ENCODE peak calls at places on chromosomes 6 and 20, in ten cellular contexts. One of them, this sample, is unnamed.

GRCh38 chr6:34459899-34460593 is 5.8 kb upstream of the PACSIN1 start:
- DNase-seq in CD4-positive, alpha-beta T cell: peak
- DNase-seq in effector CD4-positive, alpha-beta T cell: peak
- DNase-seq in activated CD4-positive, alpha-beta T cell treated with anti-CD3 and anti-CD28 coated beads, Interleukin-2, amount 50 U/mL, for 48 hours: peak
- DNase-seq in progenitor cell of endocrine pancreas: no peak
- DNase-seq in cardiac fibroblast: peak
- DNase-seq in fibroblast of the conjunctiva: peak
- DNase-seq in stimulated activated CD8-positive, alpha-beta memory T cell treated with anti-CD3 and anti-CD28 coated beads, Interleukin-4, amount 100 ng/mL, for 1 hour: peak
- DNase-seq in choroid plexus epithelial cell: peak
- DNase-seq in mesothelial cell of epicardium: no peak
- DNase-seq in this sample: peak

GRCh38 chr6:143536461-143536865 is 24.9 kb upstream of the FUCA2 start:
- DNase-seq in CD4-positive, alpha-beta T cell: peak
- DNase-seq in effector CD4-positive, alpha-beta T cell: peak
- DNase-seq in activated CD4-positive, alpha-beta T cell treated with anti-CD3 and anti-CD28 coated beads, Interleukin-2, amount 50 U/mL, for 48 hours: peak
- DNase-seq in progenitor cell of endocrine pancreas: peak
- DNase-seq in cardiac fibroblast: peak
- DNase-seq in fibroblast of the conjunctiva: no peak
- DNase-seq in stimulated activated CD8-positive, alpha-beta memory T cell treated with anti-CD3 and anti-CD28 coated beads, Interleukin-4, amount 100 ng/mL, for 1 hour: no peak
- DNase-seq in choroid plexus epithelial cell: peak
- DNase-seq in mesothelial cell of epicardium: no peak
- DNase-seq in this sample: peak

GRCh38 chr20:24960302-24960801 is 11.3 kb downstream of the CST7 start:
- DNase-seq in CD4-positive, alpha-beta T cell: no peak
- DNase-seq in effector CD4-positive, alpha-beta T cell: no peak
- DNase-seq in activated CD4-positive, alpha-beta T cell treated with anti-CD3 and anti-CD28 coated beads, Interleukin-2, amount 50 U/mL, for 48 hours: no peak
- DNase-seq in progenitor cell of endocrine pancreas: no peak
- DNase-seq in cardiac fibroblast: no peak
- DNase-seq in fibroblast of the conjunctiva: no peak
- DNase-seq in stimulated activated CD8-positive, alpha-beta memory T cell treated with anti-CD3 and anti-CD28 coated beads, Interleukin-4, amount 100 ng/mL, for 1 hour: no peak
- DNase-seq in choroid plexus epithelial cell: no peak
- DNase-seq in mesothelial cell of epicardium: no peak
- DNase-seq in this sample: no peak

GRCh38 chr20:32961956-32962517 is 42.2 kb downstream of the SUN5 start:
- DNase-seq in CD4-positive, alpha-beta T cell: no peak
- DNase-seq in effector CD4-positive, alpha-beta T cell: no peak
- DNase-seq in activated CD4-positive, alpha-beta T cell treated with anti-CD3 and anti-CD28 coated beads, Interleukin-2, amount 50 U/mL, for 48 hours: no peak
- DNase-seq in progenitor cell of endocrine pancreas: no peak
- DNase-seq in cardiac fibroblast: no peak
- DNase-seq in fibroblast of the conjunctiva: no peak
- DNase-seq in stimulated activated CD8-positive, alpha-beta memory T cell treated with anti-CD3 and anti-CD28 coated beads, Interleukin-4, amount 100 ng/mL, for 1 hour: no peak
- DNase-seq in choroid plexus epithelial cell: no peak
- DNase-seq in mesothelial cell of epicardium: no peak
- DNase-seq in this sample: no peak

GRCh38 chr6:135393289-135393688 is 104.3 kb downstream of the AHI1 start:
- DNase-seq in CD4-positive, alpha-beta T cell: no peak
- DNase-seq in effector CD4-positive, alpha-beta T cell: no peak
- DNase-seq in activated CD4-positive, alpha-beta T cell treated with anti-CD3 and anti-CD28 coated beads, Interleukin-2, amount 50 U/mL, for 48 hours: no peak
- DNase-seq in progenitor cell of endocrine pancreas: no peak
- DNase-seq in cardiac fibroblast: peak
- DNase-seq in fibroblast of the conjunctiva: no peak
- DNase-seq in stimulated activated CD8-positive, alpha-beta memory T cell treated with anti-CD3 and anti-CD28 coated beads, Interleukin-4, amount 100 ng/mL, for 1 hour: no peak
- DNase-seq in choroid plexus epithelial cell: no peak
- DNase-seq in mesothelial cell of epicardium: no peak
- DNase-seq in this sample: no peak

GRCh38 chr6:18081669-18082037 is 40.8 kb downstream of the NHLRC1 start:
- DNase-seq in CD4-positive, alpha-beta T cell: no peak
- DNase-seq in effector CD4-positive, alpha-beta T cell: no peak
- DNase-seq in activated CD4-positive, alpha-beta T cell treated with anti-CD3 and anti-CD28 coated beads, Interleukin-2, amount 50 U/mL, for 48 hours: no peak
- DNase-seq in progenitor cell of endocrine pancreas: no peak
- DNase-seq in cardiac fibroblast: no peak
- DNase-seq in fibroblast of the conjunctiva: no peak
- DNase-seq in stimulated activated CD8-positive, alpha-beta memory T cell treated with anti-CD3 and anti-CD28 coated beads, Interleukin-4, amount 100 ng/mL, for 1 hour: no peak
- DNase-seq in choroid plexus epithelial cell: no peak
- DNase-seq in mesothelial cell of epicardium: no peak
- DNase-seq in this sample: no peak

GRCh38 chr6:7085911-7086310 is 21.9 kb upstream of the RREB1 start:
- DNase-seq in CD4-positive, alpha-beta T cell: peak
- DNase-seq in effector CD4-positive, alpha-beta T cell: no peak
- DNase-seq in activated CD4-positive, alpha-beta T cell treated with anti-CD3 and anti-CD28 coated beads, Interleukin-2, amount 50 U/mL, for 48 hours: no peak
- DNase-seq in progenitor cell of endocrine pancreas: no peak
- DNase-seq in cardiac fibroblast: peak
- DNase-seq in fibroblast of the conjunctiva: no peak
- DNase-seq in stimulated activated CD8-positive, alpha-beta memory T cell treated with anti-CD3 and anti-CD28 coated beads, Interleukin-4, amount 100 ng/mL, for 1 hour: no peak
- DNase-seq in choroid plexus epithelial cell: no peak
- DNase-seq in mesothelial cell of epicardium: peak
- DNase-seq in this sample: peak

GRCh38 chr20:1383621-1384404 is 9.0 kb downstream of the FKBP1A start:
- DNase-seq in CD4-positive, alpha-beta T cell: no peak
- DNase-seq in effector CD4-positive, alpha-beta T cell: no peak
- DNase-seq in activated CD4-positive, alpha-beta T cell treated with anti-CD3 and anti-CD28 coated beads, Interleukin-2, amount 50 U/mL, for 48 hours: no peak
- DNase-seq in progenitor cell of endocrine pancreas: no peak
- DNase-seq in cardiac fibroblast: no peak
- DNase-seq in fibroblast of the conjunctiva: no peak
- DNase-seq in stimulated activated CD8-positive, alpha-beta memory T cell treated with anti-CD3 and anti-CD28 coated beads, Interleukin-4, amount 100 ng/mL, for 1 hour: no peak
- DNase-seq in choroid plexus epithelial cell: no peak
- DNase-seq in mesothelial cell of epicardium: no peak
- DNase-seq in this sample: no peak

GRCh38 chr6:34671801-34672656 is 24.5 kb downstream of the ILRUN start:
- DNase-seq in CD4-positive, alpha-beta T cell: peak
- DNase-seq in effector CD4-positive, alpha-beta T cell: peak
- DNase-seq in activated CD4-positive, alpha-beta T cell treated with anti-CD3 and anti-CD28 coated beads, Interleukin-2, amount 50 U/mL, for 48 hours: peak
- DNase-seq in progenitor cell of endocrine pancreas: no peak
- DNase-seq in cardiac fibroblast: peak
- DNase-seq in fibroblast of the conjunctiva: peak
- DNase-seq in stimulated activated CD8-positive, alpha-beta memory T cell treated with anti-CD3 and anti-CD28 coated beads, Interleukin-4, amount 100 ng/mL, for 1 hour: peak
- DNase-seq in choroid plexus epithelial cell: peak
- DNase-seq in mesothelial cell of epicardium: no peak
- DNase-seq in this sample: peak

GRCh38 chr20:62777528-62777830 is 18.8 kb upstream of the MRGBP start:
- DNase-seq in CD4-positive, alpha-beta T cell: no peak
- DNase-seq in effector CD4-positive, alpha-beta T cell: no peak
- DNase-seq in activated CD4-positive, alpha-beta T cell treated with anti-CD3 and anti-CD28 coated beads, Interleukin-2, amount 50 U/mL, for 48 hours: no peak
- DNase-seq in progenitor cell of endocrine pancreas: no peak
- DNase-seq in cardiac fibroblast: no peak
- DNase-seq in fibroblast of the conjunctiva: no peak
- DNase-seq in stimulated activated CD8-positive, alpha-beta memory T cell treated with anti-CD3 and anti-CD28 coated beads, Interleukin-4, amount 100 ng/mL, for 1 hour: no peak
- DNase-seq in choroid plexus epithelial cell: no peak
- DNase-seq in mesothelial cell of epicardium: no peak
- DNase-seq in this sample: no peak

GRCh38 chr6:30515106-30515505 is 25.8 kb downstream of the HLA-E start:
- DNase-seq in CD4-positive, alpha-beta T cell: no peak
- DNase-seq in effector CD4-positive, alpha-beta T cell: no peak
- DNase-seq in activated CD4-positive, alpha-beta T cell treated with anti-CD3 and anti-CD28 coated beads, Interleukin-2, amount 50 U/mL, for 48 hours: no peak
- DNase-seq in progenitor cell of endocrine pancreas: no peak
- DNase-seq in cardiac fibroblast: no peak
- DNase-seq in fibroblast of the conjunctiva: no peak
- DNase-seq in stimulated activated CD8-positive, alpha-beta memory T cell treated with anti-CD3 and anti-CD28 coated beads, Interleukin-4, amount 100 ng/mL, for 1 hour: no peak
- DNase-seq in choroid plexus epithelial cell: no peak
- DNase-seq in mesothelial cell of epicardium: no peak
- DNase-seq in this sample: no peak

GRCh38 chr6:81214414-81215091 is 537.9 kb downstream of the TENT5A start:
- DNase-seq in CD4-positive, alpha-beta T cell: no peak
- DNase-seq in effector CD4-positive, alpha-beta T cell: no peak
- DNase-seq in activated CD4-positive, alpha-beta T cell treated with anti-CD3 and anti-CD28 coated beads, Interleukin-2, amount 50 U/mL, for 48 hours: no peak
- DNase-seq in progenitor cell of endocrine pancreas: no peak
- DNase-seq in cardiac fibroblast: no peak
- DNase-seq in fibroblast of the conjunctiva: no peak
- DNase-seq in stimulated activated CD8-positive, alpha-beta memory T cell treated with anti-CD3 and anti-CD28 coated beads, Interleukin-4, amount 100 ng/mL, for 1 hour: no peak
- DNase-seq in choroid plexus epithelial cell: no peak
- DNase-seq in mesothelial cell of epicardium: no peak
- DNase-seq in this sample: no peak

GRCh38 chr6:125346143-125346925 is 44.6 kb upstream of the HDDC2 start:
- DNase-seq in CD4-positive, alpha-beta T cell: no peak
- DNase-seq in effector CD4-positive, alpha-beta T cell: no peak
- DNase-seq in activated CD4-positive, alpha-beta T cell treated with anti-CD3 and anti-CD28 coated beads, Interleukin-2, amount 50 U/mL, for 48 hours: no peak
- DNase-seq in progenitor cell of endocrine pancreas: no peak
- DNase-seq in cardiac fibroblast: no peak
- DNase-seq in fibroblast of the conjunctiva: no peak
- DNase-seq in stimulated activated CD8-positive, alpha-beta memory T cell treated with anti-CD3 and anti-CD28 coated beads, Interleukin-4, amount 100 ng/mL, for 1 hour: no peak
- DNase-seq in choroid plexus epithelial cell: peak
- DNase-seq in mesothelial cell of epicardium: no peak
- DNase-seq in this sample: no peak

GRCh38 chr6:107115695-107116327 is 496 bp upstream of the BEND3 start:
- DNase-seq in CD4-positive, alpha-beta T cell: no peak
- DNase-seq in effector CD4-positive, alpha-beta T cell: no peak
- DNase-seq in activated CD4-positive, alpha-beta T cell treated with anti-CD3 and anti-CD28 coated beads, Interleukin-2, amount 50 U/mL, for 48 hours: peak
- DNase-seq in progenitor cell of endocrine pancreas: peak
- DNase-seq in cardiac fibroblast: peak
- DNase-seq in fibroblast of the conjunctiva: no peak
- DNase-seq in stimulated activated CD8-positive, alpha-beta memory T cell treated with anti-CD3 and anti-CD28 coated beads, Interleukin-4, amount 100 ng/mL, for 1 hour: no peak
- DNase-seq in choroid plexus epithelial cell: peak
- DNase-seq in mesothelial cell of epicardium: peak
- DNase-seq in this sample: no peak

GRCh38 chr6:12419626-12420272 is 129.6 kb downstream of the EDN1 start:
- DNase-seq in CD4-positive, alpha-beta T cell: no peak
- DNase-seq in effector CD4-positive, alpha-beta T cell: no peak
- DNase-seq in activated CD4-positive, alpha-beta T cell treated with anti-CD3 and anti-CD28 coated beads, Interleukin-2, amount 50 U/mL, for 48 hours: no peak
- DNase-seq in progenitor cell of endocrine pancreas: no peak
- DNase-seq in cardiac fibroblast: no peak
- DNase-seq in fibroblast of the conjunctiva: no peak
- DNase-seq in stimulated activated CD8-positive, alpha-beta memory T cell treated with anti-CD3 and anti-CD28 coated beads, Interleukin-4, amount 100 ng/mL, for 1 hour: no peak
- DNase-seq in choroid plexus epithelial cell: no peak
- DNase-seq in mesothelial cell of epicardium: no peak
- DNase-seq in this sample: no peak

GRCh38 chr6:138588805-138589434 is 89.6 kb upstream of the NHSL1 start:
- DNase-seq in CD4-positive, alpha-beta T cell: peak
- DNase-seq in effector CD4-positive, alpha-beta T cell: peak
- DNase-seq in activated CD4-positive, alpha-beta T cell treated with anti-CD3 and anti-CD28 coated beads, Interleukin-2, amount 50 U/mL, for 48 hours: peak
- DNase-seq in progenitor cell of endocrine pancreas: peak
- DNase-seq in cardiac fibroblast: peak
- DNase-seq in fibroblast of the conjunctiva: peak
- DNase-seq in stimulated activated CD8-positive, alpha-beta memory T cell treated with anti-CD3 and anti-CD28 coated beads, Interleukin-4, amount 100 ng/mL, for 1 hour: peak
- DNase-seq in choroid plexus epithelial cell: peak
- DNase-seq in mesothelial cell of epicardium: no peak
- DNase-seq in this sample: peak

GRCh38 chr6:27617700-27618689 is 145.1 kb upstream of the ZNF184 start:
- DNase-seq in CD4-positive, alpha-beta T cell: no peak
- DNase-seq in effector CD4-positive, alpha-beta T cell: no peak
- DNase-seq in activated CD4-positive, alpha-beta T cell treated with anti-CD3 and anti-CD28 coated beads, Interleukin-2, amount 50 U/mL, for 48 hours: no peak
- DNase-seq in progenitor cell of endocrine pancreas: no peak
- DNase-seq in cardiac fibroblast: peak
- DNase-seq in fibroblast of the conjunctiva: no peak
- DNase-seq in stimulated activated CD8-positive, alpha-beta memory T cell treated with anti-CD3 and anti-CD28 coated beads, Interleukin-4, amount 100 ng/mL, for 1 hour: no peak
- DNase-seq in choroid plexus epithelial cell: peak
- DNase-seq in mesothelial cell of epicardium: no peak
- DNase-seq in this sample: peak

GRCh38 chr6:134145786-134146185 is 93.4 kb upstream of the SLC2A12 start:
- DNase-seq in CD4-positive, alpha-beta T cell: no peak
- DNase-seq in effector CD4-positive, alpha-beta T cell: no peak
- DNase-seq in activated CD4-positive, alpha-beta T cell treated with anti-CD3 and anti-CD28 coated beads, Interleukin-2, amount 50 U/mL, for 48 hours: no peak
- DNase-seq in progenitor cell of endocrine pancreas: no peak
- DNase-seq in cardiac fibroblast: peak
- DNase-seq in fibroblast of the conjunctiva: no peak
- DNase-seq in stimulated activated CD8-positive, alpha-beta memory T cell treated with anti-CD3 and anti-CD28 coated beads, Interleukin-4, amount 100 ng/mL, for 1 hour: no peak
- DNase-seq in choroid plexus epithelial cell: peak
- DNase-seq in mesothelial cell of epicardium: no peak
- DNase-seq in this sample: peak

GRCh38 chr20:8254911-8255582 is 123.0 kb downstream of the PLCB1 start:
- DNase-seq in CD4-positive, alpha-beta T cell: no peak
- DNase-seq in effector CD4-positive, alpha-beta T cell: no peak
- DNase-seq in activated CD4-positive, alpha-beta T cell treated with anti-CD3 and anti-CD28 coated beads, Interleukin-2, amount 50 U/mL, for 48 hours: no peak
- DNase-seq in progenitor cell of endocrine pancreas: no peak
- DNase-seq in cardiac fibroblast: no peak
- DNase-seq in fibroblast of the conjunctiva: peak
- DNase-seq in stimulated activated CD8-positive, alpha-beta memory T cell treated with anti-CD3 and anti-CD28 coated beads, Interleukin-4, amount 100 ng/mL, for 1 hour: no peak
- DNase-seq in choroid plexus epithelial cell: peak
- DNase-seq in mesothelial cell of epicardium: no peak
- DNase-seq in this sample: peak

GRCh38 chr6:7140631-7141366 is 33.0 kb downstream of the RREB1 start:
- DNase-seq in CD4-positive, alpha-beta T cell: peak
- DNase-seq in effector CD4-positive, alpha-beta T cell: peak
- DNase-seq in activated CD4-positive, alpha-beta T cell treated with anti-CD3 and anti-CD28 coated beads, Interleukin-2, amount 50 U/mL, for 48 hours: peak
- DNase-seq in progenitor cell of endocrine pancreas: peak
- DNase-seq in cardiac fibroblast: peak
- DNase-seq in fibroblast of the conjunctiva: peak
- DNase-seq in stimulated activated CD8-positive, alpha-beta memory T cell treated with anti-CD3 and anti-CD28 coated beads, Interleukin-4, amount 100 ng/mL, for 1 hour: peak
- DNase-seq in choroid plexus epithelial cell: peak
- DNase-seq in mesothelial cell of epicardium: peak
- DNase-seq in this sample: peak

GRCh38 chr6:142872376-142872775 is 72.6 kb downstream of the HIVEP2 start:
- DNase-seq in CD4-positive, alpha-beta T cell: no peak
- DNase-seq in effector CD4-positive, alpha-beta T cell: no peak
- DNase-seq in activated CD4-positive, alpha-beta T cell treated with anti-CD3 and anti-CD28 coated beads, Interleukin-2, amount 50 U/mL, for 48 hours: no peak
- DNase-seq in progenitor cell of endocrine pancreas: no peak
- DNase-seq in cardiac fibroblast: peak
- DNase-seq in fibroblast of the conjunctiva: no peak
- DNase-seq in stimulated activated CD8-positive, alpha-beta memory T cell treated with anti-CD3 and anti-CD28 coated beads, Interleukin-4, amount 100 ng/mL, for 1 hour: no peak
- DNase-seq in choroid plexus epithelial cell: no peak
- DNase-seq in mesothelial cell of epicardium: no peak
- DNase-seq in this sample: peak

GRCh38 chr20:56974499-56975250 is 291.8 kb downstream of the BMP7 start:
- DNase-seq in CD4-positive, alpha-beta T cell: no peak
- DNase-seq in effector CD4-positive, alpha-beta T cell: no peak
- DNase-seq in activated CD4-positive, alpha-beta T cell treated with anti-CD3 and anti-CD28 coated beads, Interleukin-2, amount 50 U/mL, for 48 hours: peak
- DNase-seq in progenitor cell of endocrine pancreas: peak
- DNase-seq in cardiac fibroblast: peak
- DNase-seq in fibroblast of the conjunctiva: peak
- DNase-seq in stimulated activated CD8-positive, alpha-beta memory T cell treated with anti-CD3 and anti-CD28 coated beads, Interleukin-4, amount 100 ng/mL, for 1 hour: no peak
- DNase-seq in choroid plexus epithelial cell: peak
- DNase-seq in mesothelial cell of epicardium: no peak
- DNase-seq in this sample: peak

GRCh38 chr6:57265755-57266221 is 43.7 kb upstream of the RAB23 start:
- DNase-seq in CD4-positive, alpha-beta T cell: no peak
- DNase-seq in effector CD4-positive, alpha-beta T cell: no peak
- DNase-seq in activated CD4-positive, alpha-beta T cell treated with anti-CD3 and anti-CD28 coated beads, Interleukin-2, amount 50 U/mL, for 48 hours: no peak
- DNase-seq in progenitor cell of endocrine pancreas: no peak
- DNase-seq in cardiac fibroblast: peak
- DNase-seq in fibroblast of the conjunctiva: no peak
- DNase-seq in stimulated activated CD8-positive, alpha-beta memory T cell treated with anti-CD3 and anti-CD28 coated beads, Interleukin-4, amount 100 ng/mL, for 1 hour: no peak
- DNase-seq in choroid plexus epithelial cell: peak
- DNase-seq in mesothelial cell of epicardium: no peak
- DNase-seq in this sample: peak

GRCh38 chr6:145809211-145809610 is 5.4 kb downstream of the FBXO30 start:
- DNase-seq in CD4-positive, alpha-beta T cell: no peak
- DNase-seq in effector CD4-positive, alpha-beta T cell: no peak
- DNase-seq in activated CD4-positive, alpha-beta T cell treated with anti-CD3 and anti-CD28 coated beads, Interleukin-2, amount 50 U/mL, for 48 hours: no peak
- DNase-seq in progenitor cell of endocrine pancreas: no peak
- DNase-seq in cardiac fibroblast: no peak
- DNase-seq in fibroblast of the conjunctiva: no peak
- DNase-seq in stimulated activated CD8-positive, alpha-beta memory T cell treated with anti-CD3 and anti-CD28 coated beads, Interleukin-4, amount 100 ng/mL, for 1 hour: no peak
- DNase-seq in choroid plexus epithelial cell: peak
- DNase-seq in mesothelial cell of epicardium: no peak
- DNase-seq in this sample: no peak

GRCh38 chr6:152206072-152206818 is 398.8 kb downstream of the ESR1 start:
- DNase-seq in CD4-positive, alpha-beta T cell: peak
- DNase-seq in effector CD4-positive, alpha-beta T cell: peak
- DNase-seq in activated CD4-positive, alpha-beta T cell treated with anti-CD3 and anti-CD28 coated beads, Interleukin-2, amount 50 U/mL, for 48 hours: peak
- DNase-seq in progenitor cell of endocrine pancreas: no peak
- DNase-seq in cardiac fibroblast: peak
- DNase-seq in fibroblast of the conjunctiva: peak
- DNase-seq in stimulated activated CD8-positive, alpha-beta memory T cell treated with anti-CD3 and anti-CD28 coated beads, Interleukin-4, amount 100 ng/mL, for 1 hour: peak
- DNase-seq in choroid plexus epithelial cell: peak
- DNase-seq in mesothelial cell of epicardium: no peak
- DNase-seq in this sample: peak

GRCh38 chr6:133587841-133588240 is 301.1 kb upstream of the TCF21 start:
- DNase-seq in CD4-positive, alpha-beta T cell: no peak
- DNase-seq in effector CD4-positive, alpha-beta T cell: no peak
- DNase-seq in activated CD4-positive, alpha-beta T cell treated with anti-CD3 and anti-CD28 coated beads, Interleukin-2, amount 50 U/mL, for 48 hours: no peak
- DNase-seq in progenitor cell of endocrine pancreas: no peak
- DNase-seq in cardiac fibroblast: peak
- DNase-seq in fibroblast of the conjunctiva: no peak
- DNase-seq in stimulated activated CD8-positive, alpha-beta memory T cell treated with anti-CD3 and anti-CD28 coated beads, Interleukin-4, amount 100 ng/mL, for 1 hour: no peak
- DNase-seq in choroid plexus epithelial cell: peak
- DNase-seq in mesothelial cell of epicardium: no peak
- DNase-seq in this sample: peak

GRCh38 chr6:33935439-33936080 is 131.8 kb upstream of the MLN start:
- DNase-seq in CD4-positive, alpha-beta T cell: no peak
- DNase-seq in effector CD4-positive, alpha-beta T cell: no peak
- DNase-seq in activated CD4-positive, alpha-beta T cell treated with anti-CD3 and anti-CD28 coated beads, Interleukin-2, amount 50 U/mL, for 48 hours: no peak
- DNase-seq in progenitor cell of endocrine pancreas: no peak
- DNase-seq in cardiac fibroblast: no peak
- DNase-seq in fibroblast of the conjunctiva: no peak
- DNase-seq in stimulated activated CD8-positive, alpha-beta memory T cell treated with anti-CD3 and anti-CD28 coated beads, Interleukin-4, amount 100 ng/mL, for 1 hour: no peak
- DNase-seq in choroid plexus epithelial cell: no peak
- DNase-seq in mesothelial cell of epicardium: no peak
- DNase-seq in this sample: no peak

GRCh38 chr6:2871102-2871501 is 29.4 kb upstream of the SERPINB1 start:
- DNase-seq in CD4-positive, alpha-beta T cell: no peak
- DNase-seq in effector CD4-positive, alpha-beta T cell: no peak
- DNase-seq in activated CD4-positive, alpha-beta T cell treated with anti-CD3 and anti-CD28 coated beads, Interleukin-2, amount 50 U/mL, for 48 hours: no peak
- DNase-seq in progenitor cell of endocrine pancreas: no peak
- DNase-seq in cardiac fibroblast: no peak
- DNase-seq in fibroblast of the conjunctiva: no peak
- DNase-seq in stimulated activated CD8-positive, alpha-beta memory T cell treated with anti-CD3 and anti-CD28 coated beads, Interleukin-4, amount 100 ng/mL, for 1 hour: no peak
- DNase-seq in choroid plexus epithelial cell: peak
- DNase-seq in mesothelial cell of epicardium: no peak
- DNase-seq in this sample: no peak